ENCODE peak calls at places on chromosome 16, in eight cellular contexts. One of them, this sample, is unnamed.

GRCh38 chr16:19212059-19212458 is 44.0 kb downstream of the SYT17 start:
- ATAC-seq in upper lobe of left lung: no peak
- ATAC-seq in RWPE2: no peak
- ATAC-seq in gastrocnemius medialis: no peak
- ATAC-seq in heart left ventricle: no peak
- ATAC-seq in GM12878: no peak
- ATAC-seq in CD8-positive, alpha-beta T cell: no peak
- ATAC-seq in foreskin keratinocyte: no peak
- ATAC-seq in this sample: no peak

GRCh38 chr16:51569204-51569911 is 418.3 kb upstream of the SALL1 start:
- ATAC-seq in heart left ventricle: peak; percentile 38
- ATAC-seq in upper lobe of left lung: no peak
- ATAC-seq in RWPE2: peak; percentile 99
- ATAC-seq in GM12878: peak; percentile 85
- ATAC-seq in CD8-positive, alpha-beta T cell: no peak
- ATAC-seq in foreskin keratinocyte: peak; percentile 99
- ATAC-seq in gastrocnemius medialis: no peak
- ATAC-seq in this sample: no peak

GRCh38 chr16:69827527-69827926 is 65.4 kb downstream of the WWP2 start:
- ATAC-seq in foreskin keratinocyte: no peak
- ATAC-seq in heart left ventricle: peak; percentile 53
- ATAC-seq in CD8-positive, alpha-beta T cell: no peak
- ATAC-seq in RWPE2: no peak
- ATAC-seq in GM12878: no peak
- ATAC-seq in gastrocnemius medialis: no peak
- ATAC-seq in upper lobe of left lung: no peak
- ATAC-seq in this sample: no peak

GRCh38 chr16:57022445-57022844 is 33.1 kb downstream of the NLRC5 start:
- ATAC-seq in heart left ventricle: no peak
- ATAC-seq in GM12878: no peak
- ATAC-seq in CD8-positive, alpha-beta T cell: peak; percentile 7
- ATAC-seq in gastrocnemius medialis: no peak
- ATAC-seq in RWPE2: no peak
- ATAC-seq in upper lobe of left lung: no peak
- ATAC-seq in foreskin keratinocyte: no peak
- ATAC-seq in this sample: no peak

GRCh38 chr16:22400899-22401298 is 26.5 kb upstream of the CDR2 start:
- ATAC-seq in heart left ventricle: no peak
- ATAC-seq in CD8-positive, alpha-beta T cell: no peak
- ATAC-seq in gastrocnemius medialis: no peak
- ATAC-seq in RWPE2: no peak
- ATAC-seq in upper lobe of left lung: no peak
- ATAC-seq in foreskin keratinocyte: no peak
- ATAC-seq in GM12878: no peak
- ATAC-seq in this sample: no peak

GRCh38 chr16:85435298-85435697 is 177.8 kb upstream of the GSE1 start:
- ATAC-seq in upper lobe of left lung: no peak
- ATAC-seq in CD8-positive, alpha-beta T cell: no peak
- ATAC-seq in gastrocnemius medialis: no peak
- ATAC-seq in heart left ventricle: no peak
- ATAC-seq in GM12878: no peak
- ATAC-seq in RWPE2: no peak
- ATAC-seq in foreskin keratinocyte: no peak
- ATAC-seq in this sample: no peak

GRCh38 chr16:27286446-27286845 is 17.9 kb upstream of the NSMCE1 start:
- ATAC-seq in heart left ventricle: peak; percentile 93
- ATAC-seq in CD8-positive, alpha-beta T cell: no peak
- ATAC-seq in GM12878: no peak
- ATAC-seq in RWPE2: peak; percentile 98
- ATAC-seq in foreskin keratinocyte: peak; percentile 90
- ATAC-seq in upper lobe of left lung: peak; percentile 70
- ATAC-seq in gastrocnemius medialis: no peak
- ATAC-seq in this sample: peak; percentile 35

GRCh38 chr16:58043571-58044155 is 18.1 kb downstream of the MMP15 start:
- ATAC-seq in GM12878: no peak
- ATAC-seq in gastrocnemius medialis: no peak
- ATAC-seq in CD8-positive, alpha-beta T cell: no peak
- ATAC-seq in heart left ventricle: no peak
- ATAC-seq in RWPE2: no peak
- ATAC-seq in foreskin keratinocyte: no peak
- ATAC-seq in upper lobe of left lung: no peak
- ATAC-seq in this sample: no peak

GRCh38 chr16:10601444-10602401 is 21.3 kb upstream of the EMP2 start:
- ATAC-seq in CD8-positive, alpha-beta T cell: no peak
- ATAC-seq in heart left ventricle: peak; percentile 88
- ATAC-seq in GM12878: no peak
- ATAC-seq in foreskin keratinocyte: no peak
- ATAC-seq in RWPE2: peak; percentile 20
- ATAC-seq in gastrocnemius medialis: no peak
- ATAC-seq in upper lobe of left lung: peak; percentile 93
- ATAC-seq in this sample: peak; percentile 55

GRCh38 chr16:90009172-90009899 is 9.9 kb downstream of the DBNDD1 start:
- ATAC-seq in RWPE2: no peak
- ATAC-seq in heart left ventricle: no peak
- ATAC-seq in foreskin keratinocyte: no peak
- ATAC-seq in upper lobe of left lung: no peak
- ATAC-seq in CD8-positive, alpha-beta T cell: no peak
- ATAC-seq in GM12878: no peak
- ATAC-seq in gastrocnemius medialis: no peak
- ATAC-seq in this sample: no peak

GRCh38 chr16:68216240-68216639 is 19.7 kb downstream of the ESRP2 start:
- ATAC-seq in GM12878: no peak
- ATAC-seq in heart left ventricle: no peak
- ATAC-seq in foreskin keratinocyte: no peak
- ATAC-seq in CD8-positive, alpha-beta T cell: no peak
- ATAC-seq in upper lobe of left lung: no peak
- ATAC-seq in RWPE2: no peak
- ATAC-seq in gastrocnemius medialis: no peak
- ATAC-seq in this sample: no peak

GRCh38 chr16:12515771-12516170 is 287.9 kb downstream of the CPPED1 start:
- ATAC-seq in CD8-positive, alpha-beta T cell: no peak
- ATAC-seq in foreskin keratinocyte: no peak
- ATAC-seq in heart left ventricle: no peak
- ATAC-seq in GM12878: no peak
- ATAC-seq in upper lobe of left lung: no peak
- ATAC-seq in RWPE2: no peak
- ATAC-seq in gastrocnemius medialis: no peak
- ATAC-seq in this sample: no peak

GRCh38 chr16:68492151-68492500 is 43.8 kb upstream of the SMPD3 start:
- ATAC-seq in upper lobe of left lung: no peak
- ATAC-seq in GM12878: no peak
- ATAC-seq in gastrocnemius medialis: no peak
- ATAC-seq in RWPE2: no peak
- ATAC-seq in heart left ventricle: no peak
- ATAC-seq in foreskin keratinocyte: no peak
- ATAC-seq in CD8-positive, alpha-beta T cell: no peak
- ATAC-seq in this sample: no peak

GRCh38 chr16:46747777-46748651 is at the start of gene MYLK3:
- ATAC-seq in upper lobe of left lung: no peak
- ATAC-seq in heart left ventricle: peak; percentile 82
- ATAC-seq in GM12878: no peak
- ATAC-seq in RWPE2: no peak
- ATAC-seq in CD8-positive, alpha-beta T cell: no peak
- ATAC-seq in foreskin keratinocyte: no peak
- ATAC-seq in gastrocnemius medialis: peak; percentile 46
- ATAC-seq in this sample: no peak

GRCh38 chr16:12716658-12717057 is 87.0 kb downstream of the CPPED1 start:
- ATAC-seq in GM12878: no peak
- ATAC-seq in heart left ventricle: no peak
- ATAC-seq in CD8-positive, alpha-beta T cell: no peak
- ATAC-seq in RWPE2: no peak
- ATAC-seq in upper lobe of left lung: no peak
- ATAC-seq in foreskin keratinocyte: no peak
- ATAC-seq in gastrocnemius medialis: no peak
- ATAC-seq in this sample: no peak

DNA sequence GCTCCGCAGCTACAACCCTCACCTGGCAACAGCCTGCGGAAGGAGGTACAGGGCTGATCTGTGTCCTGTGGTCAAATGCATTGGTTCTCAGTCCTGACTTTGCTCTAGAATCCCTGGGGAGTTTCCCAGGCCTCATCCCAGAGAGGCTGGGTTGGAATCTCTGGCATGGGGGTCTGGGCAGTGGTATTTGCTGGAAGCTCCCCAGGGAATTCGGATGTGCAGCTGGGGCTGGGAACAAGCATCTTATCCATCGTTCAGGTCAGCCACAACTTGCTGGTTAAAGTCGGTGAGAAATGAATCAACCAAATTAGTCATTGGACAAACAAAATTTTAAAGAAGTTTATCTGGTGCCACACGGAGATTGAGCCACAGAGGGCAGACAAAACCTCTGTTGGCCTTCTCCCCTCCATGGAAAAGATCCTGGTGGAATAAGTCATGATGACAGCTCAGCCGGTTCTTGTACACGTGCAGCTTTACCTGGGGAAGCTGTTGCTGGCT is 231.2 kb downstream of the FOXL1 start:
- ATAC-seq in foreskin keratinocyte: no peak
- ATAC-seq in CD8-positive, alpha-beta T cell: no peak
- ATAC-seq in heart left ventricle: no peak
- ATAC-seq in RWPE2: peak; percentile 92
- ATAC-seq in upper lobe of left lung: no peak
- ATAC-seq in gastrocnemius medialis: no peak
- ATAC-seq in GM12878: no peak
- ATAC-seq in this sample: no peak
- TF ChIP-seq CTCF in foreskin keratinocyte: no peak
- TF ChIP-seq CTCF in CD8-positive, alpha-beta T cell: no peak
- TF ChIP-seq CTCF in heart left ventricle: no peak
- TF ChIP-seq CTCF in RWPE2: peak; percentile 54
- TF ChIP-seq CTCF in upper lobe of left lung: no peak
- TF ChIP-seq CTCF in gastrocnemius medialis: no peak
- TF ChIP-seq CTCF in GM12878: no peak
- TF ChIP-seq CTCF in this sample: no peak

GRCh38 chr16:5500526-5500925 is 402.9 kb upstream of the EEF2KMT start:
- ATAC-seq in CD8-positive, alpha-beta T cell: no peak
- ATAC-seq in RWPE2: no peak
- ATAC-seq in GM12878: no peak
- ATAC-seq in upper lobe of left lung: no peak
- ATAC-seq in foreskin keratinocyte: no peak
- ATAC-seq in heart left ventricle: no peak
- ATAC-seq in gastrocnemius medialis: no peak
- ATAC-seq in this sample: no peak

GRCh38 chr16:5502944-5503343 is 405.3 kb upstream of the EEF2KMT start:
- ATAC-seq in heart left ventricle: no peak
- ATAC-seq in foreskin keratinocyte: no peak
- ATAC-seq in CD8-positive, alpha-beta T cell: no peak
- ATAC-seq in upper lobe of left lung: no peak
- ATAC-seq in RWPE2: no peak
- ATAC-seq in gastrocnemius medialis: no peak
- ATAC-seq in GM12878: no peak
- ATAC-seq in this sample: no peak

GRCh38 chr16:5504028-5504758 is 406.6 kb upstream of the EEF2KMT start:
- ATAC-seq in foreskin keratinocyte: no peak
- ATAC-seq in CD8-positive, alpha-beta T cell: no peak
- ATAC-seq in RWPE2: peak; percentile 33
- ATAC-seq in gastrocnemius medialis: no peak
- ATAC-seq in GM12878: no peak
- ATAC-seq in heart left ventricle: peak; percentile 69
- ATAC-seq in upper lobe of left lung: peak; percentile 5
- ATAC-seq in this sample: no peak

GRCh38 chr16:5505093-5505887 is 407.7 kb upstream of the EEF2KMT start:
- ATAC-seq in gastrocnemius medialis: no peak
- ATAC-seq in heart left ventricle: no peak
- ATAC-seq in foreskin keratinocyte: no peak
- ATAC-seq in RWPE2: no peak
- ATAC-seq in GM12878: no peak
- ATAC-seq in upper lobe of left lung: no peak
- ATAC-seq in CD8-positive, alpha-beta T cell: no peak
- ATAC-seq in this sample: no peak

DNA sequence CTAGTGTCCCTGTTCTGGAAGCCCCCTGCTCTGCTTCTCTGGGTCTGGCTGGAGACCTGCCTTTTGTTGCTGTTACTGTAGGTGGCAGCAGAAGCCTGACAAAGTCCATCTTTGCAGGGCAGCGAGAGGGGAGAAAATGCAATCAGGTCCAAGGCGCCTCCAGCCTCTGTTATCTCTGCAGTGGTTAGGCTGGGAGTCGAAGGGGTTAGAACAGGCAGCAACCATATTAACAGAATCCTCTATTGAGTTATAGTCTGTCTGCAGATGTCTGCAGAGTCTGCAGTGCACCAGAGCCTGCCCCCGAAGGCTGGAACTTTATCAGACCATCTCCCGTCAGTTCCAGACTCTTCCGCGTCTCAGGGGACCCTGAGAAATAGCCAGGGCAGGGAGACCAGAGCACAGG is 404.9 kb upstream of the EEF2KMT start:
- ATAC-seq in gastrocnemius medialis: no peak
- ATAC-seq in foreskin keratinocyte: no peak
- ATAC-seq in RWPE2: no peak
- ATAC-seq in upper lobe of left lung: no peak
- ATAC-seq in heart left ventricle: no peak
- ATAC-seq in CD8-positive, alpha-beta T cell: no peak
- ATAC-seq in GM12878: no peak
- ATAC-seq in this sample: no peak
- TF ChIP-seq CTCF in gastrocnemius medialis: no peak
- TF ChIP-seq CTCF in foreskin keratinocyte: no peak
- TF ChIP-seq CTCF in RWPE2: peak; percentile 29
- TF ChIP-seq CTCF in upper lobe of left lung: no peak
- TF ChIP-seq CTCF in heart left ventricle: peak; percentile 23
- TF ChIP-seq CTCF in CD8-positive, alpha-beta T cell: no peak
- TF ChIP-seq CTCF in GM12878: peak; percentile 41
- TF ChIP-seq CTCF in this sample: no peak

GRCh38 chr16:84209989-84210388 is 19.0 kb downstream of the ADAD2 start:
- ATAC-seq in heart left ventricle: no peak
- ATAC-seq in RWPE2: no peak
- ATAC-seq in gastrocnemius medialis: no peak
- ATAC-seq in CD8-positive, alpha-beta T cell: no peak
- ATAC-seq in upper lobe of left lung: no peak
- ATAC-seq in GM12878: no peak
- ATAC-seq in foreskin keratinocyte: no peak
- ATAC-seq in this sample: no peak
- TF ChIP-seq CTCF in heart left ventricle: no peak
- TF ChIP-seq CTCF in RWPE2: no peak
- TF ChIP-seq CTCF in gastrocnemius medialis: no peak
- TF ChIP-seq CTCF in CD8-positive, alpha-beta T cell: no peak
- TF ChIP-seq CTCF in upper lobe of left lung: no peak
- TF ChIP-seq CTCF in GM12878: no peak
- TF ChIP-seq CTCF in foreskin keratinocyte: peak; percentile 37
- TF ChIP-seq CTCF in this sample: no peak

DNA sequence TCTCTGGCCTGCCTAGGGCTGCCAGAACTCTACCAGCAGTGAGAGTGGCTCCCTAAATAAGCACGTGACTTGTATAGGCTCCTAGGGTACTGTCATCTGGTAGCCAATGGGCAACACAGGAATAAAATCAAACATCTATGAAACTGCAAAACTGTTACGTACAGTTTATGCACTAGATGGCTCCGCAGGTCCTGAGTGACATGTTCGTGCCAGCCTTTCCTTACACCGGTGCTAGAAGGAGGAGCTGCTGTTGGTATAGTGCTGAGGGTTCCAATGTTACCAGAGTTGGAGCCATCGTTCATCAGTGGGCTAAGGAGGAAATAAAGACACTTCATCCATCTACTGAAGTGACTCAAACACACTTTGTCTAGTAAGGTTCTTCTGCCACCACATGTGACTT is 63.2 kb upstream of the TRAP1 start:
- ATAC-seq in upper lobe of left lung: no peak
- ATAC-seq in gastrocnemius medialis: no peak
- ATAC-seq in CD8-positive, alpha-beta T cell: peak; percentile 71
- ATAC-seq in RWPE2: peak; percentile 40
- ATAC-seq in heart left ventricle: no peak
- ATAC-seq in GM12878: peak; percentile 65
- ATAC-seq in foreskin keratinocyte: no peak
- ATAC-seq in this sample: no peak
- TF ChIP-seq CTCF in upper lobe of left lung: no peak
- TF ChIP-seq CTCF in gastrocnemius medialis: no peak
- TF ChIP-seq CTCF in CD8-positive, alpha-beta T cell: no peak
- TF ChIP-seq CTCF in RWPE2: no peak
- TF ChIP-seq CTCF in heart left ventricle: peak; percentile 7
- TF ChIP-seq CTCF in GM12878: peak; percentile 43
- TF ChIP-seq CTCF in foreskin keratinocyte: peak; percentile 46
- TF ChIP-seq CTCF in this sample: no peak